ENCODE peak calls at places on chromosome 21, in seven cellular contexts. One of them, this sample, is unnamed.

GRCh38 chr21:25578070-25578961 is 29.0 kb downstream of the MRPL39 start:
- DNase-seq in H7: no peak
- DNase-seq in renal cortical epithelial cell: no peak
- DNase-seq in GOT3: no peak
- DNase-seq in M059J: no peak
- DNase-seq in ovary: no peak
- DNase-seq in type B pancreatic cell: no peak
- DNase-seq in this sample: no peak

GRCh38 chr21:31905444-31906400 is 32.9 kb downstream of the HUNK start:
- DNase-seq in H7: no peak
- DNase-seq in renal cortical epithelial cell: peak
- DNase-seq in GOT3: no peak
- DNase-seq in M059J: no peak
- DNase-seq in ovary: no peak
- DNase-seq in type B pancreatic cell: no peak
- DNase-seq in this sample: peak

GRCh38 chr21:37815893-37816292 is 100.4 kb downstream of the KCNJ6 start:
- DNase-seq in H7: no peak
- DNase-seq in renal cortical epithelial cell: no peak
- DNase-seq in GOT3: no peak
- DNase-seq in M059J: no peak
- DNase-seq in ovary: no peak
- DNase-seq in type B pancreatic cell: no peak
- DNase-seq in this sample: no peak

GRCh38 chr21:35520302-35520701 is 471.2 kb upstream of the RUNX1 start:
- DNase-seq in H7: no peak
- DNase-seq in renal cortical epithelial cell: no peak
- DNase-seq in GOT3: no peak
- DNase-seq in M059J: no peak
- DNase-seq in ovary: no peak
- DNase-seq in type B pancreatic cell: no peak
- DNase-seq in this sample: no peak

GRCh38 chr21:43779660-43780059 is 3.6 kb upstream of the CSTB start:
- DNase-seq in H7: no peak
- DNase-seq in renal cortical epithelial cell: no peak
- DNase-seq in GOT3: no peak
- DNase-seq in M059J: no peak
- DNase-seq in ovary: no peak
- DNase-seq in type B pancreatic cell: no peak
- DNase-seq in this sample: no peak

GRCh38 chr21:25370311-25370744 is 237.0 kb downstream of the MRPL39 start:
- DNase-seq in H7: no peak
- DNase-seq in renal cortical epithelial cell: peak
- DNase-seq in GOT3: peak
- DNase-seq in M059J: peak
- DNase-seq in ovary: no peak
- DNase-seq in type B pancreatic cell: no peak
- DNase-seq in this sample: peak

GRCh38 chr21:39003982-39004775 is 179.1 kb downstream of the PSMG1 start:
- DNase-seq in H7: peak
- DNase-seq in renal cortical epithelial cell: no peak
- DNase-seq in GOT3: no peak
- DNase-seq in M059J: peak
- DNase-seq in ovary: no peak
- DNase-seq in type B pancreatic cell: no peak
- DNase-seq in this sample: no peak

GRCh38 chr21:35833991-35834390 is 226.3 kb downstream of the SETD4 start:
- DNase-seq in H7: no peak
- DNase-seq in renal cortical epithelial cell: no peak
- DNase-seq in GOT3: no peak
- DNase-seq in M059J: no peak
- DNase-seq in ovary: no peak
- DNase-seq in type B pancreatic cell: no peak
- DNase-seq in this sample: no peak

GRCh38 chr21:25929859-25930520 is 195.2 kb downstream of the GABPA start:
- DNase-seq in H7: peak
- DNase-seq in renal cortical epithelial cell: no peak
- DNase-seq in GOT3: no peak
- DNase-seq in M059J: no peak
- DNase-seq in ovary: no peak
- DNase-seq in type B pancreatic cell: no peak
- DNase-seq in this sample: no peak

GRCh38 chr21:40355076-40355475 is 487.8 kb downstream of the PCP4 start:
- DNase-seq in H7: no peak
- DNase-seq in renal cortical epithelial cell: no peak
- DNase-seq in GOT3: no peak
- DNase-seq in M059J: no peak
- DNase-seq in ovary: no peak
- DNase-seq in type B pancreatic cell: no peak
- DNase-seq in this sample: no peak

GRCh38 chr21:46329796-46330195 is 5.8 kb downstream of the PCNT start:
- DNase-seq in H7: no peak
- DNase-seq in renal cortical epithelial cell: no peak
- DNase-seq in GOT3: no peak
- DNase-seq in M059J: no peak
- DNase-seq in ovary: no peak
- DNase-seq in type B pancreatic cell: no peak
- DNase-seq in this sample: no peak

GRCh38 chr21:18387994-18388393 is 15.6 kb downstream of the TMPRSS15 start:
- DNase-seq in H7: no peak
- DNase-seq in renal cortical epithelial cell: no peak
- DNase-seq in GOT3: no peak
- DNase-seq in M059J: no peak
- DNase-seq in ovary: no peak
- DNase-seq in type B pancreatic cell: no peak
- DNase-seq in this sample: no peak

GRCh38 chr21:16211339-16212303 is 481.8 kb downstream of the USP25 start:
- DNase-seq in H7: no peak
- DNase-seq in renal cortical epithelial cell: peak
- DNase-seq in GOT3: no peak
- DNase-seq in M059J: peak
- DNase-seq in ovary: no peak
- DNase-seq in type B pancreatic cell: no peak
- DNase-seq in this sample: no peak

GRCh38 chr21:36854391-36854790 is 112.1 kb downstream of the HLCS start:
- DNase-seq in H7: peak
- DNase-seq in renal cortical epithelial cell: peak
- DNase-seq in GOT3: no peak
- DNase-seq in M059J: peak
- DNase-seq in ovary: no peak
- DNase-seq in type B pancreatic cell: no peak
- DNase-seq in this sample: peak

GRCh38 chr21:43882952-43883492 is 18.0 kb downstream of the AGPAT3 start:
- DNase-seq in H7: no peak
- DNase-seq in renal cortical epithelial cell: no peak
- DNase-seq in GOT3: no peak
- DNase-seq in M059J: no peak
- DNase-seq in ovary: no peak
- DNase-seq in type B pancreatic cell: no peak
- DNase-seq in this sample: no peak

GRCh38 chr21:43758132-43758619 is 17.9 kb downstream of the CSTB start:
- DNase-seq in H7: no peak
- DNase-seq in renal cortical epithelial cell: no peak
- DNase-seq in GOT3: no peak
- DNase-seq in M059J: no peak
- DNase-seq in ovary: peak
- DNase-seq in type B pancreatic cell: no peak
- DNase-seq in this sample: no peak

GRCh38 chr21:46079357-46080170 is 18.3 kb upstream of the COL6A2 start:
- DNase-seq in H7: peak
- DNase-seq in renal cortical epithelial cell: no peak
- DNase-seq in GOT3: peak
- DNase-seq in M059J: peak
- DNase-seq in ovary: peak
- DNase-seq in type B pancreatic cell: peak
- DNase-seq in this sample: peak

GRCh38 chr21:41924355-41924754 is 29.5 kb downstream of the C2CD2 start:
- DNase-seq in H7: no peak
- DNase-seq in renal cortical epithelial cell: no peak
- DNase-seq in GOT3: no peak
- DNase-seq in M059J: no peak
- DNase-seq in ovary: no peak
- DNase-seq in type B pancreatic cell: no peak
- DNase-seq in this sample: no peak

GRCh38 chr21:39690454-39690853 is 54.5 kb upstream of the IGSF5 start:
- DNase-seq in H7: no peak
- DNase-seq in renal cortical epithelial cell: no peak
- DNase-seq in GOT3: no peak
- DNase-seq in M059J: no peak
- DNase-seq in ovary: no peak
- DNase-seq in type B pancreatic cell: no peak
- DNase-seq in this sample: no peak

GRCh38 chr21:46605759-46606426 is 1.0 kb upstream of the S100B start:
- DNase-seq in H7: no peak
- DNase-seq in renal cortical epithelial cell: no peak
- DNase-seq in GOT3: no peak
- DNase-seq in M059J: no peak
- DNase-seq in ovary: no peak
- DNase-seq in type B pancreatic cell: no peak
- DNase-seq in this sample: no peak

GRCh38 chr21:26116456-26117011 is 54.0 kb downstream of the APP start:
- DNase-seq in H7: no peak
- DNase-seq in renal cortical epithelial cell: peak
- DNase-seq in GOT3: no peak
- DNase-seq in M059J: peak
- DNase-seq in ovary: no peak
- DNase-seq in type B pancreatic cell: no peak
- DNase-seq in this sample: peak

GRCh38 chr21:42343556-42343955 is 7.2 kb downstream of the TFF2 start:
- DNase-seq in H7: no peak
- DNase-seq in renal cortical epithelial cell: no peak
- DNase-seq in GOT3: no peak
- DNase-seq in M059J: no peak
- DNase-seq in ovary: no peak
- DNase-seq in type B pancreatic cell: peak
- DNase-seq in this sample: peak

GRCh38 chr21:37712204-37712934 is 203.9 kb downstream of the KCNJ6 start:
- DNase-seq in H7: peak
- DNase-seq in renal cortical epithelial cell: peak
- DNase-seq in GOT3: no peak
- DNase-seq in M059J: peak
- DNase-seq in ovary: no peak
- DNase-seq in type B pancreatic cell: no peak
- DNase-seq in this sample: peak

GRCh38 chr21:44874497-44875331 is 1.2 kb upstream of the PTTG1IP start:
- DNase-seq in H7: peak
- DNase-seq in renal cortical epithelial cell: peak
- DNase-seq in GOT3: no peak
- DNase-seq in M059J: peak
- DNase-seq in ovary: peak
- DNase-seq in type B pancreatic cell: no peak
- DNase-seq in this sample: peak

GRCh38 chr21:43824883-43825609 is 35.7 kb downstream of the RRP1 start:
- DNase-seq in H7: peak
- DNase-seq in renal cortical epithelial cell: no peak
- DNase-seq in GOT3: no peak
- DNase-seq in M059J: no peak
- DNase-seq in ovary: no peak
- DNase-seq in type B pancreatic cell: no peak
- DNase-seq in this sample: no peak

GRCh38 chr21:46060596-46061061 is 37.3 kb upstream of the COL6A2 start:
- DNase-seq in H7: peak
- DNase-seq in renal cortical epithelial cell: peak
- DNase-seq in GOT3: peak
- DNase-seq in M059J: peak
- DNase-seq in ovary: peak
- DNase-seq in type B pancreatic cell: no peak
- DNase-seq in this sample: peak

GRCh38 chr21:44063151-44063912 is 43.9 kb upstream of the PWP2 start:
- DNase-seq in H7: no peak
- DNase-seq in renal cortical epithelial cell: no peak
- DNase-seq in GOT3: no peak
- DNase-seq in M059J: no peak
- DNase-seq in ovary: no peak
- DNase-seq in type B pancreatic cell: no peak
- DNase-seq in this sample: no peak

GRCh38 chr21:33967086-33967571 is 51.5 kb upstream of the ATP5PO start:
- DNase-seq in H7: no peak
- DNase-seq in renal cortical epithelial cell: peak
- DNase-seq in GOT3: no peak
- DNase-seq in M059J: no peak
- DNase-seq in ovary: no peak
- DNase-seq in type B pancreatic cell: no peak
- DNase-seq in this sample: no peak